ENCODE peak calls at places on chromosomes 4 and X, in five cellular contexts. O is HepG2, J is GM12878, Q is K562, T is H1. A is an unnamed sample.

GRCh38 chrX:85309717-85310116 is 65.9 kb downstream of the ZNF711 start:
- DNase-seq in O (no peak), J (no peak), Q (no peak), T (no peak), A (peak)

GRCh38 chrX:84046403-84046984 is 141.5 kb downstream of the RPS6KA6 start:
- DNase-seq in O (peak), J (no peak), Q (peak), T (peak), A (peak)

GRCh38 chr4:76665139-76665538 is 230.1 kb downstream of the SHROOM3 start:
- DNase-seq in O (no peak), J (no peak), Q (no peak), T (no peak), A (no peak)

GRCh38 chrX:2490634-2491033 is 10.1 kb downstream of the DHRSX start:
- DNase-seq in O (no peak), J (no peak), Q (no peak), T (no peak), A (no peak)

GRCh38 chr4:151031831-151032605 is 16.9 kb upstream of the LRBA start:
- DNase-seq in O (no peak), J (peak), Q (peak), T (no peak), A (peak)

GRCh38 chr4:145920205-145920604 is 18.4 kb downstream of the ZNF827 start:
- DNase-seq in O (no peak), J (no peak), Q (no peak), T (no peak), A (no peak)

GRCh38 chr4:159197885-159198269 is 95.0 kb downstream of the RAPGEF2 start:
- DNase-seq in O (no peak), J (no peak), Q (no peak), T (no peak), A (no peak)

GRCh38 chr4:81594495-81595169 is 122.9 kb upstream of the RASGEF1B start:
- DNase-seq in O (no peak), J (no peak), Q (no peak), T (no peak), A (no peak)

GRCh38 chr4:110622841-110623709 is at the start of gene PITX2:
- DNase-seq in O (no peak), J (no peak), Q (peak), T (peak), A (peak)

GRCh38 chrX:129359269-129359668 is 164.0 kb downstream of the SMARCA1 start:
- DNase-seq in O (peak), J (no peak), Q (no peak), T (no peak), A (no peak)

GRCh38 chr4:39642885-39643550 is 4.4 kb upstream of the SMIM14 start:
- DNase-seq in O (peak), J (no peak), Q (no peak), T (no peak), A (no peak)

GRCh38 chr4:3423952-3424351 is 17.8 kb upstream of the HGFAC start:
- DNase-seq in O (no peak), J (no peak), Q (no peak), T (no peak), A (no peak)

GRCh38 chr4:8735236-8736082 is 136.2 kb downstream of the HMX1 start:
- DNase-seq in O (no peak), J (no peak), Q (no peak), T (no peak), A (no peak)

GRCh38 chrX:16484338-16484737 is 165.6 kb upstream of the S100G start:
- DNase-seq in O (no peak), J (no peak), Q (no peak), T (no peak), A (no peak)

GRCh38 chr4:123643691-123644090 is 247.1 kb downstream of the SPRY1 start:
- DNase-seq in O (no peak), J (no peak), Q (no peak), T (no peak), A (peak)

GRCh38 chr4:136939781-136940180 is 592.5 kb downstream of the PCDH18 start:
- DNase-seq in O (no peak), J (no peak), Q (no peak), T (no peak), A (no peak)

GRCh38 chrX:78139160-78140123 is at the start of gene TAF9B:
- DNase-seq in O (peak), J (peak), Q (peak), T (peak), A (peak)

GRCh38 chrX:72125331-72126047 is 6.2 kb downstream of the RTL5 start:
- DNase-seq in O (no peak), J (no peak), Q (no peak), T (no peak), A (no peak)

GRCh38 chr4:140305053-140305452 is 68.4 kb upstream of the SCOC start:
- DNase-seq in O (no peak), J (no peak), Q (no peak), T (peak), A (no peak)

GRCh38 chrX:75301060-75301459 is 27.2 kb downstream of the UPRT start:
- DNase-seq in O (no peak), J (no peak), Q (no peak), T (no peak), A (no peak)

GRCh38 chr4:186734251-186734650 is 10.6 kb upstream of the FAT1 start:
- DNase-seq in O (no peak), J (no peak), Q (no peak), T (no peak), A (no peak)

GRCh38 chr4:151569650-151570049 is 160.7 kb downstream of the FHIP1A start:
- DNase-seq in O (no peak), J (no peak), Q (no peak), T (no peak), A (no peak)

GRCh38 chrX:47497274-47497673 is 14.3 kb upstream of the ZNF41 start:
- DNase-seq in O (no peak), J (no peak), Q (no peak), T (no peak), A (no peak)

GRCh38 chr4:174286870-174287269 is 3.2 kb downstream of the CEP44 start:
- DNase-seq in O (no peak), J (no peak), Q (no peak), T (no peak), A (no peak)

GRCh38 chr4:83558693-83559092 is 22.8 kb downstream of the GPAT3 start:
- DNase-seq in O (no peak), J (no peak), Q (no peak), T (no peak), A (no peak)

GRCh38 chrX:74534569-74535038 is 79.8 kb downstream of the RLIM start:
- DNase-seq in O (no peak), J (peak), Q (no peak), T (no peak), A (no peak)

GRCh38 chr4:18234108-18234507 is 212.6 kb upstream of the LCORL start:
- DNase-seq in O (no peak), J (no peak), Q (no peak), T (no peak), A (no peak)
- H3K27ac ChIP-seq in O (no peak), J (no peak), Q (no peak), T (no peak), A (no peak)

DNA sequence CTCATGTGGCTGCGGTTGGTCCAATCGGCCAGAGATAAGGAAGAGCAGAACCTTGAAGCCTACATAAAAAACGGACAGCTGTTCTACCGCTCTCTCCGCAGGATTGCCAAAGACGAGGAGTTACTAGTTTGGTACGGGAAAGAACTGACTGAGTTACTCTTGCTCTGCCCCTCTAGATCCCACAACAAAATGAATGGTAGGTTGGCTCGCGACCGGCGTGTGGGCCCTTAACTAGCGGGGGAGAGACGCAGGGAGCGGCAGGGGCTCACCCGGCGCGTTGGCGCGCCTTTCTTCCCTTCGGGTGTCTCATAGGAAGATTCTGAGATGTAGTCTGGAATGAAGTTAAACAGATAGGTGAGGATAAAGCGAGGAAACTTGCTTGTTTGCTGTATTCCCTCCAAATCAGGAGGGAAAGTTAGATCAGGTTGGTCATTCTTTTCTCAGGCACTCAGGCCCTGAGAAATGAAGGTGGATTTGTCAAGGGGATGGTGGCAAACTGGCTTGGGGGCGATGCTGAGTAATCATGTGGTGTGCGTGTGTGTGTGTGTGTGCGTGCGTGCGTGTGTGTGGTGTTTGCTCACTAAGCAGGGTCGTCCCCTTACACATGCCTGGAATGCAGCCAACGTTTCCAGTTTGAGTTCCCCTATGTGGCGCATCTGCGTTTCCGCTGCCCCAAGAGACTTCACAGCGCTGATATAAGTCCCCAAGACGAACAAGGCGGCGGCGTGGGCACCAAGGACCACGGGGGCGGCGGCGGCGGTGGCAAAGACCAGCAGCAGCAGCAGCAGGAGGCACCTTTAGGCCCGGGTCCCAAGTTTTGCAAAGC is 4.2 kb downstream of the PRDM8 start:
- DNase-seq in O (no peak), J (no peak), Q (no peak), T (peak), A (peak)
- TF ChIP-seq CREB1 in O (no peak), J (no peak), Q (no peak), T (no peak), A (no peak)

GRCh38 chr4:86688026-86688425 is 93.9 kb downstream of the PTPN13 start:
- DNase-seq in O (no peak), J (no peak), Q (no peak), T (no peak), A (no peak)
- H3K27ac ChIP-seq in O (no peak), J (no peak), Q (no peak), T (no peak), A (no peak)

DNA sequence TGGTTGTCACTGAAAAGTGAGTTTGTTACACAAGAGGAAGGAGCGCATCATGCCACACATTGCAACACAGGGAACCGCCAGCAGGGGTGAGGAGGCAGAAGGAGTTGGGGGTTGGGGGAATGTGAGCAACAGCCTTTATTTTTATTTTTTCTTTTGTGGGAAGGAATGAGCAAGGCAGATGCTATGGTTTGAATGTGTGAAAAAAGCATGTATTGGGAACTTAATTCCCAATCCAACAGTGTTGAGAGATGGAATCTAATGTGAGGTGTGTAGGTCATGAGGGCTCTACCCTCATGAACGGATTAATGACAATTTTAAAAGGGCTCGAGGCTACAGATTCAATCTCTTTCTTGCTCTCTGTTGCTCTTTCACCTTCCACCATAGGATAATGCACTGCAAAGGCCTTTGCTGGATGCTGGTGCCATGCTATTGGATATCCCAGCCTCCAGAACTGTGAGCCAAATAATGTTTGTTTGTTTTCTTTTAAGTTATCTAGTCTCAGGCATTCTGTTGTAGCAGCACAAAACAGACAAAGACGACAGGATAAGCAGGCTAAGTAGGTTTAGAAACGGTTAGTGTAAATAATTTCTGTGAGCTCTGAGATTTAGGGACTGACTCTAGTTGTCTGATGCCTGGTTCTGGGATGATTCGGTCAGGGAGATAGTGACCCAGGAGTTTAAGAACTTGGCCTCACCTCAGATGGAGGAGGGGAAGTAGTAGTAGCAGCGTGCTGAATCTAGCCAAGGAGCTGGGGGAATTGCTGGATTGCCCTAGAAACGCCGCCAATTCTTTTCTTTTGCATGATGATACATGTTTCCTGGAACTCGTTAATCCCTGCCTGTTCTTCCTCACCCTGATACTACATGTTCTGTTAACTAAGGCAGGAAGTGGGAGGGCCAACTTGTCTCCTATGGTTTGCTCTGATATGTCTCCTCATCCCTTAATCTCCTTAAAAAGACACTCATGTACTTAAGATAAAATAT is 156.6 kb upstream of the CTSO start:
- DNase-seq in O (no peak), J (no peak), Q (no peak), T (peak), A (peak)
- TF ChIP-seq CREB1 in O (no peak), J (no peak), Q (no peak), T (no peak), A (no peak)

GRCh38 chr4:48949518-48950207 is 36.4 kb upstream of the CWH43 start:
- DNase-seq in O (no peak), J (no peak), Q (no peak), T (no peak), A (no peak)

GRCh38 chr4:48949086-48949485 is 37.0 kb upstream of the CWH43 start:
- DNase-seq in O (no peak), J (no peak), Q (no peak), T (no peak), A (no peak)

GRCh38 chr4:48958582-48958981 is 27.5 kb upstream of the CWH43 start:
- DNase-seq in O (no peak), J (no peak), Q (no peak), T (no peak), A (no peak)

DNA sequence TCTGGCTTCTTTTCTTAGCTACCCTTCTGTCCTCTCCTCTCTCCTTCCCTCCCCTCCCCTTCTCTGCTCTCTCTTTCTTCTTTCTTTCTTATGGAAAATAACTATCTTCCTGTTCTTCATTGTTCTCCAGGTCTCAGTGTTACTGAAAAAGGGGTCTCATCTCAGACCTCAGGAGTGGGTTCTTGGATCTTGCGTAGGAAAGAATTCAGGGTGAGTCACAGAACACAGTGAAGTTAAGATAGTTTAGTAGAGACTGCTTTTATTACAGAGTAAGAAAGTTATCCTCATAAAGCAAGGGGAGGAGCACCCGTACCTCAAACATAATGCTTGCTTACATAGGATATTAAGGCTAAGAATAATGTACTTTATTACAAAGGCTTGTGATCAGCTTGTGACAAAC is 31.8 kb upstream of the CWH43 start:
- DNase-seq in O (no peak), J (no peak), Q (no peak), T (no peak), A (peak)
- H3K27ac ChIP-seq in O (no peak), J (no peak), Q (no peak), T (no peak), A (peak)